ENCODE peak calls at places on chromosomes 2 and 18, in six cellular contexts. V is CD8-positive, alpha-beta T cell; J is MM.1S; S is naive thymus-derived CD4-positive, alpha-beta T cell; Z is CD8-positive, alpha-beta memory T cell; D is WERI-Rb-1. U is an unnamed sample. For H3K36me3, the result is how much of the 10 kb centered on the place peaks cover.

GRCh38 chr2:109067829-109068152 is 61.2 kb upstream of the SH3RF3 start:
- DNase-seq in Z (no peak), S (no peak), D (no peak), J (no peak), V (no peak), U (no peak)

GRCh38 chr2:236712961-236713673 is 143.5 kb downstream of the ACKR3 start:
- DNase-seq in J (no peak), S (no peak), D (no peak), Z (no peak), V (no peak), U (no peak)

GRCh38 chr2:109295781-109296117 is 166.7 kb downstream of the SH3RF3 start:
- DNase-seq in V (no peak), Z (no peak), D (no peak), S (no peak), J (peak), U (no peak)

GRCh38 chr18:4888251-4888650 is 308.8 kb downstream of the AKAIN1 start:
- DNase-seq in V (no peak), Z (no peak), J (no peak), S (no peak), D (no peak), U (no peak)

GRCh38 chr2:206876176-206876575 is 63.1 kb upstream of the CPO start:
- DNase-seq in S (no peak), D (no peak), V (no peak), J (no peak), Z (no peak), U (no peak)

GRCh38 chr2:11502740-11503292 is 31.0 kb upstream of the GREB1 start:
- DNase-seq in J (no peak), Z (no peak), D (no peak), S (no peak), V (no peak), U (no peak)

GRCh38 chr2:24885221-24886113 is 34.6 kb downstream of the ADCY3 start:
- DNase-seq in V (no peak), D (peak), J (no peak), Z (no peak), S (no peak), U (no peak)

GRCh38 chr2:158618859-158619490 is 162.2 kb downstream of the PKP4 start:
- DNase-seq in V (no peak), S (no peak), J (no peak), Z (no peak), D (no peak), U (no peak)

GRCh38 chr2:174009488-174010223 is 44.5 kb upstream of the SP3 start:
- DNase-seq in S (no peak), Z (no peak), J (no peak), V (no peak), D (no peak), U (no peak)

GRCh38 chr2:221943078-221943810 is 355.6 kb downstream of the PAX3 start:
- DNase-seq in V (no peak), Z (no peak), D (no peak), J (no peak), S (no peak), U (no peak)

GRCh38 chr2:241768850-241769249 is 7.8 kb upstream of the GAL3ST2 start:
- DNase-seq in D (no peak), V (peak), J (no peak), Z (no peak), S (peak), U (no peak)

GRCh38 chr2:240045098-240045497 is 8.2 kb downstream of the OR6B3 start:
- DNase-seq in V (no peak), J (no peak), S (no peak), Z (no peak), D (no peak), U (no peak)

GRCh38 chr2:240988571-240989271 is 9.7 kb upstream of the SNED1 start:
- DNase-seq in J (no peak), S (no peak), V (no peak), Z (no peak), D (no peak), U (no peak)

GRCh38 chr2:15803186-15803986 is 137.0 kb upstream of the MYCN start:
- DNase-seq in S (no peak), J (no peak), V (no peak), Z (no peak), D (no peak), U (no peak)

GRCh38 chr2:102050854-102051391 is 59.2 kb downstream of the IL1R2 start:
- DNase-seq in V (no peak), S (no peak), D (no peak), J (no peak), Z (no peak), U (no peak)

GRCh38 chr18:61893304-61893970 is 630 bp upstream of the RNF152 start:
- DNase-seq in V (peak), Z (peak), D (peak), J (peak), S (peak), U (peak)

GRCh38 chr2:32865399-32866068 is 81.2 kb upstream of the LTBP1 start:
- DNase-seq in Z (no peak), D (no peak), J (no peak), V (no peak), S (no peak), U (no peak)

GRCh38 chr2:191178806-191179514 is 28.2 kb upstream of the STAT4 start:
- DNase-seq in J (no peak), S (no peak), D (no peak), Z (no peak), V (no peak), U (no peak)

GRCh38 chr18:53796042-53796729 is 428.3 kb downstream of the MBD2 start:
- DNase-seq in Z (no peak), V (no peak), S (no peak), D (no peak), J (no peak), U (peak)

GRCh38 chr2:205188516-205189138 is 493.7 kb upstream of the NRP2 start:
- DNase-seq in J (no peak), D (no peak), V (no peak), S (no peak), Z (no peak), U (no peak)

GRCh38 chr18:378039-378438 is 110.2 kb upstream of the THOC1 start:
- DNase-seq in D (no peak), S (no peak), Z (no peak), J (no peak), V (no peak), U (no peak)

GRCh38 chr2:237202288-237203030 is 116.8 kb downstream of the COPS8 start:
- DNase-seq in Z (no peak), J (no peak), V (no peak), S (no peak), D (no peak), U (no peak)

GRCh38 chr2:7456762-7457161 is 539.5 kb downstream of the RNF144A start:
- DNase-seq in Z (no peak), D (no peak), S (no peak), J (no peak), V (no peak), U (no peak)

GRCh38 chr2:58427572-58428285 is 186.6 kb upstream of the FANCL start:
- DNase-seq in D (peak), S (no peak), Z (no peak), J (peak), V (no peak), U (peak)

GRCh38 chr2:161586517-161587167 is 37.6 kb upstream of the SLC4A10 start:
- DNase-seq in S (no peak), J (no peak), D (no peak), V (no peak), Z (peak), U (no peak)

GRCh38 chr2:602571-603366 is 74.4 kb downstream of the TMEM18 start:
- DNase-seq in S (peak), V (no peak), D (no peak), Z (no peak), J (no peak), U (no peak)

GRCh38 chr2:159640176-159640575 is 23.8 kb upstream of the BAZ2B start:
- DNase-seq in J (no peak), S (no peak), Z (no peak), V (no peak), D (no peak), U (no peak)

GRCh38 chr2:69356471-69356870 is 30.6 kb downstream of the GFPT1 start:
- DNase-seq in J (no peak), V (no peak), D (no peak), S (no peak), Z (no peak), U (no peak)

GRCh38 chr2:20961858-20962257 is 82.0 kb downstream of the APOB start:
- DNase-seq in V (no peak), Z (no peak), S (no peak), J (no peak), D (no peak), U (no peak)

GRCh38 chr18:21345851-21346250 is 103.8 kb downstream of the GREB1L start:
- DNase-seq in S (no peak), J (no peak), V (no peak), D (no peak), Z (no peak), U (no peak)

GRCh38 chr2:58976374-58977055 is 735.4 kb upstream of the FANCL start:
- DNase-seq in J (no peak), D (no peak), Z (no peak), S (no peak), V (no peak), U (no peak)

GRCh38 chr2:72026819-72027425 is 120.7 kb downstream of the CYP26B1 start:
- DNase-seq in V (peak), S (peak), Z (no peak), J (no peak), D (no peak), U (no peak)

GRCh38 chr18:505483-506122 is 5.1 kb upstream of the COLEC12 start:
- DNase-seq in Z (no peak), D (no peak), J (no peak), S (no peak), V (no peak), U (peak)

GRCh38 chr2:165086337-165086736 is 117.5 kb downstream of the SCN3A start:
- DNase-seq in S (no peak), Z (no peak), D (no peak), V (no peak), J (no peak), U (no peak)

GRCh38 chr2:148273158-148273691 is 252.3 kb downstream of the MBD5 start:
- DNase-seq in S (no peak), Z (no peak), D (no peak), V (no peak), J (no peak), U (no peak)

GRCh38 chr18:22167471-22168151 is 1.8 kb upstream of the GATA6 start:
- DNase-seq in D (no peak), J (no peak), S (no peak), V (no peak), Z (no peak), U (no peak)

GRCh38 chr2:170963386-170963785 is 34.3 kb downstream of the GORASP2 start:
- DNase-seq in D (no peak), S (no peak), J (no peak), V (no peak), Z (no peak), U (no peak)

GRCh38 chr2:26849056-26850001 is 1.4 kb downstream of the DPYSL5 start:
- DNase-seq in J (no peak), S (no peak), D (peak), Z (no peak), V (peak), U (no peak)
- H3K4me3 ChIP-seq in J (no peak), S (peak), D (peak), Z (no peak), V (peak), U (no peak)

DNA sequence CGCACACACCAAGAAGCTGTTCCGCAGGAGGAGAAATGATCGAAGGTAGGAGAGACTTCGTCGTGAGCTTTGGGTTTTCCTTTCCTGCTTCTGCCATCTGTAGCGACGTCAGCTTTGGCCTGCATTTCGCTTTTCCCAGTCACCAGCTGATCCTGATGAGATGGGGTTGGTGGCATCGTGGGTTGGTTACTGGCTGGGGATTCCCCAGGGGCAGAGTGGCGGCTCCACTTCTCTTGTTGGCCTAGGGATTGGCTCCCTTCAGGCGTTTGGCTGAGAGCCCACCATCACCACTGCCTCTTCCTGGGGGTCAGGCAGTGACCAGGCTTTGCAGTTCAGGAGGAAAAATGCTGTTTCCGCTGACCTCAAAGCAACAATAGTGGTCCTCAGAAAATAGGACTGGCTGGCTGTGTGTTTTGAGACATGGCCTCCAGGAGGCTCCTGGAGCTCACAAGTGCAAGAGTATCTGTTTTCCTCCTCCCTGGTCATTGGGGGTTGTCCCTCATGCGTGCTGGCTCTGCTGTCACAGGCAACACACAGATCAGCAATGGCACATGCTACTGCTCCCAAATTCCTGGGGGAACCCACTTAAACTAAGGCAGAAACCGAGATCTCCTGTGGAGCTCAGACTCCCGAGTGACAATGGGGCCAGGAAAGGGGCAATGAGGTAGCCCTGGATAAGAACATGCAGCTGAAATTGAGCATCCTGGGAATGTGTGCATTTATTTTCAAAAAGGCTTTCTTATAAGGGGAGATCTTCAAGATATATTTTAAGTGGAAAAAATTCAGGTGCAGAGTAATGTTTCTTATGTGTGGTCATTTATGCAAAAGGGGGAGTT is 173.0 kb downstream of the CTIF start:
- DNase-seq in S (no peak), Z (no peak), J (peak), V (no peak), D (peak), U (no peak)
- H3K36me3 ChIP-seq in S (under half), Z (under half), J (under half), V (under half), D (under half), U (under half)

DNA sequence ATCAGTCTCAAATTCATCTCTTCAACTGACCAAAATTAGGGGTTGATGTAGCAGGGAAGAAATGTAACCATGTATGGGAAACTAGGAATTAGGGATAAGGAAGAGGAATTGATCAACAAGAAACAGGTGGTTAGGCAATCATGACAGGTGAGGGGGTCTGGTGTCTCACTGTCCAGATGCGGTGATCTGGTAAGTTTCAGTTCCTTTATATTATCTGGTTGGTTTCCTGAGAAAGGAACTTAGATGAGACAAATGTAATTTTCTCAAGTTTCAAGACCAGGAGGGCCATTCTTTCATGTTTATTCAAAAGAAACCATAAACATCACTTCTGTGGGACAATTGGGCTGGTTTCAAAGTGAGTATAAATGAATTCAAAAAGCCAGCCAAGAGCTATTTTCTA is 306.2 kb upstream of the KCNJ3 start:
- DNase-seq in Z (no peak), S (no peak), V (no peak), D (no peak), J (peak), U (peak)
- H3K4me3 ChIP-seq in Z (no peak), S (no peak), V (no peak), D (no peak), J (no peak), U (no peak)

DNA sequence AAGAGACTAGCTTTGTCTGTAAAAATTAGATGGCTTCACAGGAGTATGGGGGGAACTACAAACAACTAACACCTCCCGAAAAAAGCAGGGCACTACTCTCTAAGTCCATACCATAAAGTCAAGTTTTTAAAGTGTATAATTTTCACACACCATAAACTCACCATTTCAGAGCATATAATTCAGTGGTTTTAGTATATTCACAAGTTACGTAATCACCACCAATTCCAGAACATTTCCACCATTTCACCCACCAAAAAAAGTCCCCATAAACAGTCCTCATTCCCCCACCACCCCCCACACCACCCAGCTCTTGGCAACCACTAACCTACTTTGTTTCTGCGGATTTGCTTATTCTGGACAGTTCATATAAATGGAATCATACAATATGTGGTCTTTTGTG is 33.8 kb downstream of the CFAP36 start:
- DNase-seq in S (no peak), Z (no peak), D (no peak), J (no peak), V (no peak), U (no peak)
- H3K36me3 ChIP-seq in S (under half), Z (under half), D (half or more), J (under half), V (under half), U (under half)

GRCh38 chr2:218780851-218781690 is 876 bp upstream of the CYP27A1 start:
- DNase-seq in S (no peak), J (no peak), Z (no peak), D (no peak), V (no peak), U (no peak)

GRCh38 chr2:218781691-218782528 is at the start of gene CYP27A1:
- DNase-seq in V (no peak), S (peak), D (peak), Z (no peak), J (no peak), U (no peak)

GRCh38 chr2:218780026-218780425 is 1.9 kb upstream of the CYP27A1 start:
- DNase-seq in D (no peak), J (no peak), Z (no peak), V (no peak), S (no peak), U (no peak)

GRCh38 chr2:218783612-218784169 is 1.7 kb downstream of the CYP27A1 start:
- DNase-seq in S (no peak), V (no peak), Z (no peak), D (no peak), J (no peak), U (no peak)

DNA sequence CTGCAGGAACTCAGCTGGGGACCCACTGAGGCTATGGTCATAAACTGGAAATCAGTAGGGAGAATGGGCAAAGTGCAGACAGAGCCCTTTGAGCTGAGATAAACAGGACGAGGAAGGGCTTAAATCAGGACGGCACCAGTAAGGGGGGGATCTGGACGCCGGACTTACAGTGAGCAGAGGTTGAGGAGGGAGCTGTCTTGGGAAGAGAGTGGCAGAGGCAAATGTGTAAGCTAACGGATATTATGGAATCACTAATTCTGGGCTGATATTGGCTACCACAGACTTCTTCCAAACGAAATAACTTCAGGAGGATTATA is 540 bp downstream of the CYP27A1 start:
- DNase-seq in Z (no peak), D (peak), J (no peak), S (no peak), V (no peak), U (no peak)
- H3K4me3 ChIP-seq in Z (no peak), D (peak), J (no peak), S (no peak), V (no peak), U (no peak)

GRCh38 chr18:35088931-35089330 is 47.7 kb downstream of the MAPRE2 start:
- DNase-seq in S (no peak), Z (no peak), J (no peak), D (no peak), V (no peak), U (no peak)

GRCh38 chr18:35091841-35092240 is 50.6 kb downstream of the MAPRE2 start:
- DNase-seq in V (no peak), Z (no peak), S (no peak), D (no peak), J (no peak), U (no peak)

GRCh38 chr18:35087726-35088125 is 46.5 kb downstream of the MAPRE2 start:
- DNase-seq in Z (no peak), S (no peak), J (no peak), D (no peak), V (no peak), U (no peak)

GRCh38 chr18:35089382-35089781 is 48.2 kb downstream of the MAPRE2 start:
- DNase-seq in D (no peak), J (no peak), V (no peak), S (no peak), Z (no peak), U (no peak)

DNA sequence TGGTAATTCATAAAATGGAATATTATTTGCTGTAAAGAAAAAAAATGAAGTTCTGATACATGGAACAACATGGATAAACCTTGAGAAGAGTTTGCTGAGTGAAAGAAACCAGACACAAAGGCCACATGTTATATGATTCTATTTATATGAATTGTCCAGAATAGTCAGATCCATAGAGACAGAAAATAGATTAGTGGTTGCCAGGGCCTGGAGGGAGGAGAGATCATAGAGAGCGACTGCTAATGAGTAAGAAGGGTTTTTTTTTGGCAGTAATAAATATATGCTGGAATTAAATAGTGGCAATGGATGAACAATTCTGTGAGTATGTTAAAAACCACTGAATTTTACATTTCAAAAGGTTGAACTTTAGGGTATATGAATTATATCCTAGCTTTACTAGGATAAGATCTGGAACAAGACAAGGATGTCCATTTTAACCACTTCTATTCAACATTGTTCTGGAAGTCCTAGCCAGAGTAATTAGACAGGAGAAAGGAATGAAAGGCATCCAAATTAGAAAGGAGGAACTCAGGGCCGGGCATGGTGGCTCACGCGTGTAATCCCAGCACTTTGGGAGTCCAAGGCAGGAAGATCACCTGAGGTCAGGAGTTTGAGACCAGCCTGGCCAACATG is 48.8 kb downstream of the MAPRE2 start:
- DNase-seq in V (no peak), D (no peak), Z (no peak), S (no peak), J (no peak), U (no peak)
- H3K36me3 ChIP-seq in V (under half), D (under half), Z (under half), S (under half), J (under half), U (under half)